ENCODE peak calls at places on chromosomes 7 and 10, in seven cellular contexts. C, A, F, Z, B, K and I are unnamed samples.

GRCh38 chr7:111006691-111007090 is 84.2 kb upstream of the LRRN3 start:
- DNase-seq in C (no peak), A (peak; percentile 51), F (no peak), Z (no peak), B (no peak), K (no peak), I (no peak)

GRCh38 chr7:140209866-140210609 is 33.3 kb upstream of the KDM7A start:
- DNase-seq in C (no peak), A (no peak), F (no peak), Z (no peak), B (peak; percentile 30), K (no peak), I (peak; percentile 71)

GRCh38 chr10:86083206-86083605 is 283.4 kb downstream of the GRID1 start:
- DNase-seq in C (no peak), A (no peak), F (no peak), Z (no peak), B (no peak), K (no peak), I (no peak)

GRCh38 chr10:67790534-67791408 is 47.2 kb downstream of the DNAJC12 start:
- DNase-seq in C (peak; percentile 79), A (peak; percentile 30), F (peak; percentile 77), Z (no peak), B (no peak), K (no peak), I (no peak)

GRCh38 chr7:8003077-8003476 is 34.5 kb downstream of the GLCCI1 start:
- DNase-seq in C (no peak), A (no peak), F (no peak), Z (no peak), B (no peak), K (no peak), I (no peak)

GRCh38 chr7:13231216-13231615 is 543.8 kb downstream of the ARL4A start:
- DNase-seq in C (no peak), A (no peak), F (no peak), Z (no peak), B (no peak), K (peak; percentile 58), I (no peak)

GRCh38 chr10:5461914-5462840 is 37.2 kb downstream of the CALML5 start:
- DNase-seq in C (no peak), A (no peak), F (no peak), Z (no peak), B (no peak), K (no peak), I (no peak)

GRCh38 chr10:14244801-14245211 is 85.9 kb downstream of the FRMD4A start:
- DNase-seq in C (no peak), A (peak; percentile 50), F (no peak), Z (no peak), B (no peak), K (no peak), I (no peak)